ENCODE peak calls at places on chromosome 6, in eight cellular contexts. I, H, N, X, S, A, R and P are unnamed samples. For H3K4me1 and H3K36me3, the result is how much of the 10 kb centered on the place peaks cover.

GRCh38 chr6:109096198-109096597 is 891 bp downstream of the CEP57L1 start:
- DNase-seq in R (no peak), S (no peak), H (no peak), I (no peak), A (no peak), N (no peak), X (no peak), P (no peak)

GRCh38 chr6:169428532-169428931 is 174.9 kb upstream of the THBS2 start:
- DNase-seq in H (peak), S (no peak), I (no peak), X (no peak), R (no peak), N (no peak), A (no peak), P (no peak)

GRCh38 chr6:107361568-107362270 is 97.6 kb downstream of the PDSS2 start:
- DNase-seq in A (no peak), H (peak), S (peak), R (no peak), X (no peak), I (no peak), N (no peak), P (no peak)

GRCh38 chr6:30006170-30007131 is 54.6 kb upstream of the POLR1H start:
- DNase-seq in N (peak), I (peak), X (peak), H (no peak), R (peak), A (peak), S (peak), P (peak)

GRCh38 chr6:45299096-45299581 is 29.0 kb upstream of the RUNX2 start:
- DNase-seq in R (no peak), I (no peak), X (no peak), N (no peak), S (no peak), H (no peak), A (no peak), P (no peak)

GRCh38 chr6:72037006-72037405 is 150.7 kb downstream of the RIMS1 start:
- DNase-seq in S (no peak), R (no peak), I (no peak), H (no peak), X (no peak), A (no peak), N (no peak), P (no peak)

GRCh38 chr6:170167657-170168159 is 123.2 kb downstream of the DLL1 start:
- DNase-seq in R (no peak), A (peak), N (no peak), I (no peak), H (no peak), X (no peak), S (no peak), P (no peak)

GRCh38 chr6:149473080-149474052 is 11.4 kb downstream of the ZC3H12D start:
- DNase-seq in R (peak), X (no peak), I (no peak), A (no peak), S (no peak), N (no peak), H (peak), P (no peak)

GRCh38 chr6:148556415-148556814 is 190.4 kb upstream of the UST start:
- DNase-seq in A (no peak), N (no peak), X (no peak), R (no peak), I (no peak), S (no peak), H (no peak), P (no peak)

GRCh38 chr6:82270791-82271392 is 23.3 kb upstream of the IBTK start:
- DNase-seq in H (peak), N (no peak), A (no peak), S (peak), X (no peak), I (no peak), R (no peak), P (no peak)

GRCh38 chr6:110566346-110567125 is 90.1 kb upstream of the SLC22A16 start:
- DNase-seq in I (no peak), R (peak), N (no peak), A (peak), H (peak), X (peak), S (peak), P (no peak)

GRCh38 chr6:34232901-34233300 is 3.8 kb upstream of the HMGA1 start:
- DNase-seq in A (no peak), R (no peak), N (no peak), I (no peak), H (no peak), X (no peak), S (peak), P (no peak)

GRCh38 chr6:37822851-37823682 is 3.5 kb downstream of the ZFAND3 start:
- DNase-seq in N (no peak), H (peak), A (no peak), R (peak), S (peak), I (no peak), X (no peak), P (peak)

GRCh38 chr6:27650620-27651370 is 177.9 kb upstream of the ZNF184 start:
- DNase-seq in H (peak), S (peak), A (no peak), I (no peak), N (no peak), X (no peak), R (no peak), P (no peak)

GRCh38 chr6:116507324-116507723 is 4.1 kb upstream of the CALHM5 start:
- DNase-seq in I (no peak), R (no peak), A (no peak), S (no peak), X (no peak), H (peak), N (no peak), P (no peak)

GRCh38 chr6:45300776-45301175 is 27.4 kb upstream of the RUNX2 start:
- DNase-seq in S (no peak), R (no peak), X (no peak), A (no peak), I (no peak), H (no peak), N (no peak), P (no peak)

GRCh38 chr6:155528982-155529453 is 73.4 kb upstream of the NOX3 start:
- DNase-seq in I (no peak), N (no peak), X (no peak), S (no peak), R (no peak), H (peak), A (no peak), P (no peak)

GRCh38 chr6:40807484-40807883 is 220.3 kb upstream of the LRFN2 start:
- DNase-seq in I (no peak), R (no peak), H (peak), S (no peak), X (no peak), N (no peak), A (no peak), P (no peak)

GRCh38 chr6:105324386-105325000 is 78.4 kb downstream of the PREP start:
- DNase-seq in S (no peak), A (no peak), R (no peak), I (no peak), X (no peak), H (peak), N (no peak), P (no peak)

GRCh38 chr6:104995989-104996617 is 39.2 kb downstream of the LIN28B start:
- DNase-seq in X (no peak), H (peak), A (no peak), S (peak), R (no peak), I (no peak), N (no peak), P (no peak)

GRCh38 chr6:112912351-112913101 is 565.4 kb downstream of the RFPL4B start:
- DNase-seq in I (no peak), N (no peak), H (peak), X (no peak), A (no peak), R (no peak), S (no peak), P (no peak)

GRCh38 chr6:146909886-146910285 is 294.3 kb upstream of the STXBP5 start:
- DNase-seq in H (peak), S (no peak), X (no peak), A (no peak), R (no peak), I (no peak), N (no peak), P (no peak)

GRCh38 chr6:138250513-138251247 is 32.4 kb upstream of the PBOV1 start:
- DNase-seq in I (peak), N (peak), A (peak), X (no peak), H (peak), S (no peak), R (no peak), P (no peak)

GRCh38 chr6:23091795-23092194 is 522.4 kb downstream of the HDGFL1 start:
- DNase-seq in A (no peak), X (no peak), N (no peak), R (no peak), H (no peak), I (no peak), S (no peak), P (no peak)

GRCh38 chr6:3835055-3835731 is 14.0 kb upstream of the FAM50B start:
- DNase-seq in I (peak), N (peak), R (peak), S (no peak), H (no peak), X (no peak), A (no peak), P (no peak)

GRCh38 chr6:46013639-46014038 is 2.0 kb downstream of the CLIC5 start:
- DNase-seq in A (no peak), X (no peak), N (no peak), H (no peak), S (no peak), R (no peak), I (no peak), P (no peak)

GRCh38 chr6:111713196-111713705 is 107.6 kb upstream of the TRAF3IP2 start:
- DNase-seq in N (no peak), H (no peak), R (no peak), I (no peak), X (no peak), A (no peak), S (no peak), P (no peak)

GRCh38 chr6:40788661-40789111 is 201.5 kb upstream of the LRFN2 start:
- DNase-seq in X (no peak), I (no peak), N (no peak), S (peak), A (no peak), H (peak), R (no peak), P (no peak)

GRCh38 chr6:125759959-125760457 is 10.6 kb downstream of the HEY2 start:
- DNase-seq in X (no peak), R (no peak), I (no peak), S (no peak), N (no peak), A (no peak), H (no peak), P (no peak)

GRCh38 chr6:125753937-125754259 is 4.5 kb downstream of the HEY2 start:
- DNase-seq in A (no peak), S (no peak), N (no peak), H (no peak), X (no peak), I (no peak), R (no peak), P (no peak)

GRCh38 chr6:125753218-125753936 is 3.9 kb downstream of the HEY2 start:
- DNase-seq in H (peak), A (no peak), S (no peak), I (no peak), R (no peak), X (no peak), N (no peak), P (no peak)

GRCh38 chr6:125764105-125764671 is 14.8 kb downstream of the HEY2 start:
- DNase-seq in X (no peak), A (no peak), N (no peak), I (no peak), H (no peak), S (no peak), R (no peak), P (no peak)

DNA sequence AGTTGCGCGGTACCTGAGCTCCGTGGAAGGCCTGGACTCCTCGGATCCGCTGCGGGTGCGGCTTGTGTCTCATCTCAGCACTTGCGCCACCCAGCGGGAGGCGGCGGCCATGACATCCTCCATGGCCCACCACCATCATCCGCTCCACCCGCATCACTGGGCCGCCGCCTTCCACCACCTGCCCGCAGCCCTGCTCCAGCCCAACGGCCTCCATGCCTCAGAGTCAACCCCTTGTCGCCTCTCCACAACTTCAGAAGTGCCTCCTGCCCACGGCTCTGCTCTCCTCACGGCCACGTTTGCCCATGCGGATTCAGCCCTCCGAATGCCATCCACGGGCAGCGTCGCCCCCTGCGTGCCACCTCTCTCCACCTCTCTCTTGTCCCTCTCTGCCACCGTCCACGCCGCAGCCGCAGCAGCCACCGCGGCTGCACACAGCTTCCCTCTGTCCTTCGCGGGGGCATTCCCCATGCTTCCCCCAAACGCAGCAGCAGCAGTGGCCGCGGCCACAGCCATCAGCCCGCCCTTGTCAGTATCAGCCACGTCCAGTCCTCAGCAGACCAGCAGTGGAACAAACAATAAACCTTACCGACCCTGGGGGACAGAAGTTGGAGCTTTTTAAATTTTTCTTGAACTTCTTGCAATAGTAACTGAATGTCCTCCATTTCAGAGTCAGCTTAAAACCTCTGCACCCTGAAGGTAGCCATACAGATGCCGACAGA is 9.9 kb downstream of the HEY2 start:
- DNase-seq in S (peak), N (peak), A (peak), I (no peak), H (no peak), X (peak), R (no peak), P (no peak)
- TF ChIP-seq CTCF in S (peak), N (peak), A (peak), I (no peak), H (peak), X (peak), R (no peak), P (no peak)

GRCh38 chr6:136764522-136764993 is 27.7 kb downstream of the MAP3K5 start:
- DNase-seq in R (peak), N (no peak), X (no peak), S (no peak), A (no peak), I (no peak), H (no peak), P (no peak)
- H3K4me1 ChIP-seq in R (under half), N (under half), X (half or more), S (under half), A (half or more), I (under half), H (under half), P (half or more)

GRCh38 chr6:25966707-25967106 is 4.1 kb downstream of the TRIM38 start:
- DNase-seq in H (no peak), A (no peak), N (no peak), R (no peak), S (no peak), I (no peak), X (no peak), P (no peak)
- H3K36me3 ChIP-seq in H (under half), A (half or more), N (under half), R (under half), S (under half), I (under half), X (half or more), P (under half)

GRCh38 chr6:69231983-69232382 is 564.8 kb downstream of the LMBRD1 start:
- DNase-seq in R (no peak), S (no peak), H (no peak), A (no peak), I (no peak), N (no peak), X (no peak), P (no peak)

GRCh38 chr6:69233195-69233524 is 563.6 kb downstream of the LMBRD1 start:
- DNase-seq in R (no peak), N (no peak), X (no peak), A (no peak), I (no peak), H (no peak), S (no peak), P (no peak)

DNA sequence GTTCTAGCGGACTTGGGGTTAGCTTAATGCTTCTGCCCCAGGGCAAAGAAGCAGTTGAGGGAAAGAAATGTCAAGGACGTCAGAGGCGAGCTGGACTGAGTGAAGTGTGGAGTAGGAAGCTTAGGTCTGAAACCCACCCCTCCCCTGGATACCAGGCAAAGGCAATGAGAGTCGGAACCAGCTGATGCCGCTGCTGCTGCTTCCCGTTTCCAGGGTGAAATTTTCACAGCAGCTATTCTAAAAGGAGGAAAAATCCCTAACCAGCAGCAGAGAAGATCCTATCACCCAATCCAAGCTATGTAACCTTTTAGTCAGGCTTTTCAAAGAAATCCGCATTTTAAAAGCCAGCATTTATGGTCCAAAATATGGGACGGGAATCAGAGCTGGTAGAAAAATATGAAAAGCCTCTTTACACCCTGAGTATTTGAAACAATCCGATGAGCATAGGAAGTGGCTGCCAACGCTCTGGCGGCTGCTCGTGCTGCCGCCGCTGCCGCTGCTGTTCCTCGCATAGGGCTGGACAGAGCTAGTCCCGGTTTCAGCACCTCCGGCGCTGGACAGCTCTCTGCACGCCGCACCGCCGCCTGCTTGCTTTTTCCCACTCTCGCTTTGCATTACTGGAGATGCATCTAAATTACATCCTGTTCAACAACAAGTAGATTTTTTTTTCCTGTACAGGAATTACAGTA is 564.2 kb downstream of the LMBRD1 start:
- DNase-seq in A (peak), X (peak), N (peak), H (peak), S (peak), I (peak), R (peak), P (peak)
- TF ChIP-seq CTCF in A (no peak), X (no peak), N (no peak), H (no peak), S (no peak), I (no peak), R (no peak), P (no peak)

GRCh38 chr6:35733633-35734032 is 3.2 kb upstream of the ARMC12 start:
- DNase-seq in S (no peak), N (no peak), I (no peak), X (no peak), A (no peak), R (no peak), H (no peak), P (no peak)

GRCh38 chr6:35736982-35737412 is at the start of gene ARMC12:
- DNase-seq in I (no peak), S (no peak), R (no peak), X (peak), N (no peak), A (no peak), H (no peak), P (no peak)

GRCh38 chr6:35737413-35738211 is 780 bp downstream of the ARMC12 start:
- DNase-seq in R (peak), X (no peak), S (peak), I (no peak), N (no peak), A (no peak), H (peak), P (no peak)

GRCh38 chr6:35736293-35736894 is 438 bp upstream of the ARMC12 start:
- DNase-seq in I (peak), R (peak), H (peak), A (peak), N (peak), S (peak), X (peak), P (peak)

GRCh38 chr6:35735452-35735851 is 1.4 kb upstream of the ARMC12 start:
- DNase-seq in N (no peak), I (no peak), A (no peak), S (no peak), H (no peak), R (peak), X (peak), P (no peak)
- H3K4me1 ChIP-seq in N (under half), I (under half), A (half or more), S (under half), H (under half), R (under half), X (under half), P (half or more)

GRCh38 chr6:152118224-152118623 is 310.7 kb downstream of the ESR1 start:
- DNase-seq in A (no peak), I (no peak), N (no peak), H (no peak), R (no peak), X (no peak), S (no peak), P (no peak)

GRCh38 chr6:152121910-152122309 is 314.4 kb downstream of the ESR1 start:
- DNase-seq in R (no peak), I (no peak), X (no peak), A (no peak), N (no peak), S (no peak), H (no peak), P (no peak)

GRCh38 chr6:152117156-152118129 is 310.0 kb downstream of the ESR1 start:
- DNase-seq in H (no peak), I (no peak), A (no peak), X (no peak), R (no peak), S (no peak), N (no peak), P (no peak)

GRCh38 chr6:152122434-152122833 is 315.0 kb downstream of the ESR1 start:
- DNase-seq in N (no peak), S (no peak), R (no peak), I (no peak), X (no peak), A (no peak), H (no peak), P (no peak)

DNA sequence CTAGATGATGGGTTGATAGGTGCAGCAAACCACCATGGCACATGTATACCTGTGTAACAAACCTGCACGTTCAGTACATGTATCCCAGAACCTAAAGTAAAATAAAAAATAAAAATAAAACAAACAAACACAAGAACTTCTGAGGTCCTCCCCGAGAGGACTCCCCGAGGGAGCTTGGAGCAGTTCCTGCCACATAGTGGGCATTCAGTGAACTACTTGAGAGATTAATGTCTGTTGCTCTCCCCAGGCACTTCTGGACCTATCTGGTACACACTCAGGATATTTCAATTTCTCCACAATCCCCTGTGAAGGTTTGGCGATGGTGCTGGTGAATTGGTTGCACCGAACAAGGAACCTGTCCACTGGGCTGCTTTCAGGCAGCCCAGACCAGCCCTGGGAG is 311.2 kb downstream of the ESR1 start:
- DNase-seq in R (no peak), A (no peak), N (no peak), X (no peak), I (no peak), H (no peak), S (no peak), P (no peak)
- H3K36me3 ChIP-seq in R (under half), A (under half), N (under half), X (half or more), I (under half), H (under half), S (under half), P (under half)